ENCODE peak calls at places on chromosomes 1 and 21, in five cellular contexts. B, N, V, W and O are unnamed samples.

GRCh38 chr1:161733526-161733925 is 12.2 kb downstream of the FCRLB start:
- DNase-seq in B (peak; percentile 85), N (no peak), W (no peak), V (no peak), O (no peak)

GRCh38 chr1:181327796-181328195 is 155.5 kb upstream of the CACNA1E start:
- DNase-seq in V (no peak), B (no peak), N (no peak), W (no peak), O (no peak)

GRCh38 chr1:99580451-99580850 is 65.5 kb upstream of the PALMD start:
- DNase-seq in B (peak; percentile 26), N (no peak), V (peak; percentile 59), W (peak; percentile 32), O (no peak)

GRCh38 chr1:205970486-205970885 is 27.2 kb upstream of the SLC26A9 start:
- DNase-seq in B (no peak), N (no peak), V (no peak), W (no peak), O (no peak)

GRCh38 chr1:115189814-115190541 is 100.7 kb upstream of the TSPAN2 start:
- DNase-seq in V (no peak), W (peak; percentile 60), N (no peak), B (peak; percentile 73), O (no peak)

GRCh38 chr1:72830606-72831390 is 548.5 kb upstream of the NEGR1 start:
- DNase-seq in W (no peak), B (no peak), V (no peak), N (no peak), O (peak; percentile 39)

GRCh38 chr1:21068937-21069336 is 107.8 kb downstream of the EIF4G3 start:
- DNase-seq in N (no peak), V (no peak), W (no peak), B (no peak), O (no peak)

GRCh38 chr1:165456114-165456513 is 11.2 kb upstream of the RXRG start:
- DNase-seq in W (no peak), B (no peak), N (no peak), V (no peak), O (no peak)

GRCh38 chr21:35922618-35923017 is 137.7 kb downstream of the SETD4 start:
- DNase-seq in B (peak; percentile 39), V (no peak), N (no peak), W (no peak), O (no peak)

GRCh38 chr21:34861302-34861701 is 187.8 kb downstream of the RUNX1 start:
- DNase-seq in B (no peak), V (no peak), N (no peak), W (no peak), O (no peak)
- H3K36me3 ChIP-seq in B (peaks cover 37% of the 10 kb centered on the region), V (no peaks in the 10 kb centered on the region), N (no peaks in the 10 kb centered on the region), W (no peaks in the 10 kb centered on the region), O (no peaks in the 10 kb centered on the region)

DNA sequence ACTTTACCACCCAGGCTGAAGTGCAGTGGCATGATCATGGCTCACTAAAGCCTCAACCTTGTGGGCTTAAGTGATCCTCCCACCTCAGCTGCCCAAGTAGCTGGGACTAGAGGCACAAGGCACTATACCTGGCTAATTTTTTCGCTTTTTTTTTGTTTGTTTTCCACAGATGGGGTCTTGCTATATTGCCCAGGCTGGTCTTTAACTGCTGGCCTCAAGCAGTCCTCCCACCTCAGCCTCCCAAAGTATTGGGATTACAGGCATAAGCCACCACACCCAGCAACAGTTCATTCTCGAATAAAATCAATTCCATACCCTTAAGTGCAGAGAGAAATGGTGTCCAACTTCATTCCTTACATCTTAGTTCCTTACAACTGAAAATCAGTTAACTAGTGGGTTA is 24.8 kb downstream of the DCAF8 start:
- DNase-seq in N (no peak), W (no peak), B (no peak), V (no peak), O (no peak)
- H3K36me3 ChIP-seq in N (peaks cover 64% of the 10 kb centered on the region), W (no peaks in the 10 kb centered on the region), B (peaks cover 23% of the 10 kb centered on the region), V (peaks cover 9% of the 10 kb centered on the region), O (peaks cover 33% of the 10 kb centered on the region)

GRCh38 chr1:54254055-54254454 is 54.1 kb downstream of the MRPL37 start:
- DNase-seq in V (no peak), N (peak; percentile 55), B (no peak), W (peak; percentile 59), O (peak; percentile 53)
- H3K36me3 ChIP-seq in V (no peaks in the 10 kb centered on the region), N (no peaks in the 10 kb centered on the region), B (peaks cover 23% of the 10 kb centered on the region), W (no peaks in the 10 kb centered on the region), O (peaks cover 3% of the 10 kb centered on the region)

GRCh38 chr1:186330758-186331157 is 44.3 kb downstream of the TPR start:
- DNase-seq in N (no peak), V (no peak), W (no peak), B (peak; percentile 12), O (no peak)
- H3K36me3 ChIP-seq in N (peaks cover 92% of the 10 kb centered on the region), V (peaks cover 13% of the 10 kb centered on the region), W (no peaks in the 10 kb centered on the region), B (peaks cover 3% of the 10 kb centered on the region), O (peaks cover 36% of the 10 kb centered on the region)

DNA sequence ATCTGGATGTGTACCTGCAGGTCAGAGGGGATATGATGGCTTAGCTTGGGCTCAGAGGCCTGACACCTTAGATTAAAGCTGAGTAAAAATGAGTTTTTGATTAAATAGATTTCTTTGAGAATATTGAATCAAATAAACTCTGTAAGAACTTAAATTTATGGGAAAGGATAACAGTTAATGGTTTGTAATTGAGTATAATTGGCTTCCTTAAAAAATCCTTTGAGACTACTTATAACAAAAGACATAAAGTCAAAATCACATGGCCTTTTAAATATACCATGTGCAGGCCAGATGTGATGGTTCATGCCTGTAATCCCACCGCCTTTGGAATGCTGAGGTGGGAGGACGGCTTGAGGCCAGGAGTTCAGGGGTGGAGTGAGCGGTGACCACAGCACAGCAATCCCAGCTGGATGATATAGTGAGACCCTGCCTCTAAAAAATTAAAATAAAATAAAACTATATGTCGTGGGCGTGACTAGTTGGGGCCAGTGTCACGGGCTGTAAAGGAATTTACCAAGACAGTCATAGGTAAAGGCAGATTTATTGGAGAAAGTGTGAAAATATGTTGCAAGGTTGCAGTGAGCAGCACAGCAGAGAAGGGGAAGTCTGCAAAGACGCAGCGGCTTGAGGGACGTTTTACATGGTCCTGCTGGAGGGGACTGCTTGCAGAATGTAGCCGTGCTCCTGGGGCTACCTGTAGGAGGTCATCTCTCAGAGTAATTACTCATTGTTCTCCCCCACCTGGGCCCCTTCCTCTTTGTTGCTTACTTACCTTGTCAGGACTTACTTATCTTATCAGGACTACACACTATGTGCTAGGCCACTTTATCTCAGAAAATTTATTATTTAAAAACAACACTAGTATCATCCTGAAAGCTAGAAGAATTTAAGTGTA is 122.3 kb downstream of the ZMYM4 start:
- DNase-seq in V (no peak), B (no peak), W (no peak), N (no peak), O (no peak)
- H3K36me3 ChIP-seq in V (peaks cover 3% of the 10 kb centered on the region), B (peaks cover 19% of the 10 kb centered on the region), W (no peaks in the 10 kb centered on the region), N (peaks cover 43% of the 10 kb centered on the region), O (peaks cover 19% of the 10 kb centered on the region)

GRCh38 chr1:47178665-47179022 is 11.2 kb downstream of the PDZK1IP1 start:
- DNase-seq in V (no peak), W (no peak), B (no peak), N (no peak), O (no peak)

GRCh38 chr1:47174621-47175020 is 15.2 kb downstream of the PDZK1IP1 start:
- DNase-seq in V (no peak), B (no peak), N (no peak), W (no peak), O (no peak)

GRCh38 chr1:47172782-47173181 is 17.1 kb downstream of the PDZK1IP1 start:
- DNase-seq in V (no peak), B (no peak), W (no peak), N (no peak), O (no peak)

GRCh38 chr1:47178020-47178419 is 11.8 kb downstream of the PDZK1IP1 start:
- DNase-seq in V (no peak), B (no peak), N (no peak), W (no peak), O (no peak)

GRCh38 chr1:47175227-47175934 is 14.5 kb downstream of the PDZK1IP1 start:
- DNase-seq in W (no peak), B (peak; percentile 62), V (no peak), N (peak; percentile 50), O (no peak)
- H3K36me3 ChIP-seq in W (no peaks in the 10 kb centered on the region), B (no peaks in the 10 kb centered on the region), V (no peaks in the 10 kb centered on the region), N (no peaks in the 10 kb centered on the region), O (no peaks in the 10 kb centered on the region)

GRCh38 chr21:41827951-41828883 is 50.9 kb downstream of the PRDM15 start:
- DNase-seq in W (no peak), N (no peak), B (no peak), V (peak; percentile 27), O (no peak)

GRCh38 chr21:41824466-41825207 is 54.5 kb downstream of the PRDM15 start:
- DNase-seq in W (no peak), B (no peak), N (no peak), V (peak; percentile 23), O (no peak)

GRCh38 chr21:41825216-41825615 is 53.9 kb downstream of the PRDM15 start:
- DNase-seq in B (no peak), N (no peak), V (peak; percentile 33), W (no peak), O (no peak)

GRCh38 chr21:41823906-41824305 is 55.2 kb downstream of the PRDM15 start:
- DNase-seq in W (no peak), V (peak; percentile 40), B (no peak), N (no peak), O (no peak)

GRCh38 chr21:41825881-41826280 is 53.3 kb downstream of the PRDM15 start:
- DNase-seq in V (peak; percentile 23), N (no peak), W (no peak), B (no peak), O (no peak)
- H3K36me3 ChIP-seq in V (no peaks in the 10 kb centered on the region), N (no peaks in the 10 kb centered on the region), W (no peaks in the 10 kb centered on the region), B (peaks cover 68% of the 10 kb centered on the region), O (no peaks in the 10 kb centered on the region)

DNA sequence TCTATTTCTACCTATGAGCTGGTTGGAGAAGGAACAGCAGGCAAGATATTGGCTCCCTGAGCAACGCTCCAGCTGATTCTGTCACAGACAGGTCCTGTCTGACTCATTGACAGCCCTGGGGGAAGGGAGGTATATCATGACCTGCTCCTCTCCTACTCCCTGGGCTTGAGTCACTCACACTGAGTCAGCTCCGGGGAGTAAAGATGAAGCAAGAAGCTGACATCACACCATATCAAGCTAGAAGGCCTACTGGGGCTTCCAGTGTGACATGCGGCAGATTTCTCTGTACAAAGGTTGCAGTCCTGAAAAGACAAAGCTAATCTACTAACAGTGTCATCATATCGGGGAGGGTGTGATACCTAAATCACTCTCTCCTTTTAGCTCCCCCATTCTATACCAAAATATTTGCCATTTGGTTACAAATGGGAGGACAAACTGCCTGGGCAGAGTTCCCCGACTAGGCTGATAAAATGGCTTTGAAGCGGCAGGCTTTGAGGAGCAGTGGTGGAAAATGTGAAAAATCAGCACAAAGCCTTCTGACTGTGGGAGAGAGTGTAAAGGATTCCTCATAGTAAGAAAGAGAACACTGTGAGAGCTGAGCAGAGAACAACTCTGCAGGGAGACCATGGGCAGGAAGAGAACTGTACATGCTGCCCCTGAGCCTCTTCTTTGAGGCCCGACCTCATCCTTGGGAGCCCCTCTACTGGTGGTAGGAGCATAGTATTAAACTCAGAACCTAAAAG is 15.5 kb downstream of the PI4KB start:
- DNase-seq in V (peak; percentile 85), B (peak; percentile 100), N (peak; percentile 75), W (peak; percentile 97), O (peak; percentile 78)
- H3K36me3 ChIP-seq in V (peaks cover 2% of the 10 kb centered on the region), B (peaks cover 29% of the 10 kb centered on the region), N (peaks cover 37% of the 10 kb centered on the region), W (no peaks in the 10 kb centered on the region), O (peaks cover 59% of the 10 kb centered on the region)